ENCODE peak calls at places on chromosome 20, in four cellular contexts. U, E, O and D are unnamed samples.

GRCh38 chr20:61531553-61532345 is 279.7 kb downstream of the CDH4 start:
- DNase-seq in U (no peak), E (peak), O (peak), D (no peak)

GRCh38 chr20:59120491-59120890 is 43.1 kb upstream of the ZNF831 start:
- DNase-seq in U (no peak), E (no peak), O (no peak), D (no peak)

GRCh38 chr20:25251019-25251418 is 3.1 kb downstream of the PYGB start:
- DNase-seq in O (no peak), U (no peak), E (no peak), D (no peak)

GRCh38 chr20:21182832-21183563 is 57.1 kb downstream of the KIZ start:
- DNase-seq in E (peak), U (no peak), O (peak), D (no peak)

GRCh38 chr20:40931348-40932044 is 97.1 kb upstream of the TOP1 start:
- DNase-seq in O (no peak), E (no peak), U (no peak), D (no peak)

GRCh38 chr20:38152175-38153010 is 12.7 kb downstream of the TGM2 start:
- DNase-seq in U (no peak), E (peak), O (peak), D (no peak)

GRCh38 chr20:58818585-58819285 is 32.0 kb downstream of the GNAS-AS1 start:
- DNase-seq in U (no peak), E (peak), O (peak), D (no peak)

GRCh38 chr20:62977613-62978558 is 25.4 kb downstream of the SLC17A9 start:
- DNase-seq in E (no peak), O (no peak), U (no peak), D (no peak)

GRCh38 chr20:57252559-57253162 is 13.8 kb downstream of the BMP7 start:
- DNase-seq in O (no peak), E (no peak), U (no peak), D (no peak)

GRCh38 chr20:20761302-20761701 is 48.9 kb upstream of the RALGAPA2 start:
- DNase-seq in E (no peak), O (no peak), U (no peak), D (no peak)